ENCODE peak calls at places on chromosomes 7 and 10, in five cellular contexts. Q is transverse colon, A is HepG2, J is suprapubic skin, O is sigmoid colon. Z is an unnamed sample.

GRCh38 chr7:107857541-107857912 is 33.5 kb upstream of the DLD start:
- DNase-seq in Q (no peak), A (peak), J (no peak), O (no peak), Z (no peak)

GRCh38 chr7:66877577-66878300 is 43.3 kb upstream of the TMEM248 start:
- DNase-seq in Q (no peak), A (no peak), J (no peak), O (no peak), Z (no peak)

GRCh38 chr7:1973321-1974251 is 259.2 kb downstream of the MAD1L1 start:
- DNase-seq in Q (no peak), A (no peak), J (no peak), O (no peak), Z (no peak)

GRCh38 chr7:142598297-142598696 is 151.0 kb upstream of the PRSS1 start:
- DNase-seq in Q (no peak), A (no peak), J (no peak), O (no peak), Z (no peak)

GRCh38 chr7:30445770-30446169 is 32.8 kb downstream of the NOD1 start:
- DNase-seq in Q (peak), A (peak), J (peak), O (peak), Z (peak)

GRCh38 chr10:13960603-13961002 is 370.1 kb downstream of the FRMD4A start:
- DNase-seq in Q (no peak), A (no peak), J (no peak), O (no peak), Z (no peak)

GRCh38 chr10:70331486-70332268 is 47.9 kb upstream of the NPFFR1 start:
- DNase-seq in Q (peak), A (peak), J (no peak), O (peak), Z (peak)

GRCh38 chr10:30804478-30805055 is 175.0 kb upstream of the LYZL2 start:
- DNase-seq in Q (peak), A (no peak), J (no peak), O (peak), Z (no peak)

GRCh38 chr7:74519395-74519794 is 65.7 kb downstream of the GTF2IRD1 start:
- DNase-seq in Q (no peak), A (no peak), J (no peak), O (no peak), Z (no peak)

GRCh38 chr10:102673961-102674511 is 29.8 kb downstream of the TRIM8 start:
- DNase-seq in Q (peak), A (peak), J (no peak), O (peak), Z (peak)

GRCh38 chr10:78802866-78803265 is 265.9 kb upstream of the ZMIZ1 start:
- DNase-seq in Q (peak), A (no peak), J (peak), O (peak), Z (no peak)

GRCh38 chr7:83807770-83808169 is 158.8 kb upstream of the SEMA3E start:
- DNase-seq in Q (no peak), A (no peak), J (no peak), O (no peak), Z (no peak)

GRCh38 chr10:18532881-18533535 is 118.4 kb downstream of the NSUN6 start:
- DNase-seq in Q (no peak), A (no peak), J (no peak), O (no peak), Z (no peak)

GRCh38 chr10:30775779-30776591 is 146.4 kb upstream of the LYZL2 start:
- DNase-seq in Q (peak), A (no peak), J (no peak), O (peak), Z (no peak)

DNA sequence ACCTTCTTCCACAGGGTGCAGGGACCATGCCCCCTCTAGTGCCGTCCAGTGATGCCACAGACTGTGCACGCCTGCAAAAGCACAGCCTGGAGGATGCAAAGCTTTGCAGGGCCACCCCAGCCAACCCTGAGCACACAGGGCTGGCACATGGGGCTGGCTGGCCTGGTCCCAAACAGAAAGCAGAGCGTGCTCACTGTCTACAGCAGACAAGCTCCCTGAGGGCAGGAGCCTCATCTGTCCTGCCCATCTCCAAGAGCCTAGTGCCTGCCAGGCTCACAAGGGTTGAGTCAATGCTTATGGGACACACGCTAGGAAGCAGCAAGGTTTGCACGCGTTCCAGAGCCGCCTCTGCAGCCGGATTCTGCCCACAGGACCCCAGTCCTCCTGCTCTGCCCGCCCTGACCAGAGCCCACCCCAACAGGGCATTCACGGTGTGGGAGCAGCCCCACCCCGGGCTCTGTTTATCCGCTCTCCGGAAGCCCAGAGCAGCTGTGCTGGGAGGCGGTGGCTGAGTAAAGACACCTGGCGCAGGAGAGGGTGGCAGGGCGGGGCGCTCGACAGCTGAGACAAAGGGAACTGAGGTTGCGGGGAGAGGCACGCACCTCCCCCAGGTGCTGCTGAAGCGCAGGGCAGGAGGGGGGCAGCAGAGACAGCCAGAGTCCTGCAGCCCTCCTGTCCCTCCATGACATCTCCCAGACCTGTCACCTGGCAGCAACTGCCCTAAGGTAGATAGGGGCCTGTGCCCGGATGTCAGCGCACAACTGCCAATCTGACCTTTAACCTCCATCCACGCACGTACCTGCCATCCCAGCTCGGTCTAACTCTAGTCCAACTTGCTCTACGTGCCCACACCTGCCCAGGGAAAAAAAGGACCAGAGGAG is 4.3 kb downstream of the KCNH2 start:
- DNase-seq in Q (peak), A (no peak), J (no peak), O (no peak), Z (peak)
- H3K4me3 ChIP-seq in Q (no peak), A (peak), J (peak), O (no peak), Z (peak)

DNA sequence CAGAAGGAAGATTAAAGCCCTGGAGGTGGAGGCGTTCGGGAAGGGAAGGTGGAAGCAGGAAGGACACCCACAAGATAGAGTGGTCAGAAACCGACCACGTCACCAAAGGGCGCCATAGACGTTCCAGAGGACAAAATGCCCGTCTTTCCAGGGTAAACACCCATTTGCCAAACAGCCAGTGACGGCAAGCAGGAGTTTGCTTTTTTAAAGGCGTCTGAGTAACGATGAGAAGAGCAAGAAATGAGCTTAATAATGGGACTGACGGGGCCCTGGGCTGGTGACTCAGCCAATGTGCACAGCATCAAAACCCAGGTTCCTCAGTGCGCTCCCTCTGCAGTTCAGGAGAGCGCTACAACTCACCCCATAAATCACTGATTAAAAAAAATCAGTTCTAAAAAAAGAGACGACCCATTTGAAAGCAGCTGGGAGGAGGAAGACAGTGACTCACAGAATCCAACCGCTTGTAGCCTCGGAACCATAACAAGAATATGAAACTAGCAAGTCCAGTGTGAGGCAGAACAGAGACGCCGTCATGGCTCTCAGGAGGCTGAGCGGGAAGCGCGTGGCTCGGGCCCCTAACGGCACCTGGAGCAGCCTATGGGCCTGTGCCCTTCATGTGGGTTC is 5.9 kb downstream of the DIP2C start:
- DNase-seq in Q (no peak), A (no peak), J (peak), O (peak), Z (no peak)
- TF ChIP-seq POLR2AphosphoS5 in Q (peak), A (no peak), J (no peak), O (peak), Z (no peak)

GRCh38 chr10:92692697-92693533 is 3.2 kb downstream of the HHEX start:
- DNase-seq in Q (no peak), A (no peak), J (no peak), O (no peak), Z (no peak)
- H3K4me3 ChIP-seq in Q (no peak), A (peak), J (peak), O (peak), Z (peak)

DNA sequence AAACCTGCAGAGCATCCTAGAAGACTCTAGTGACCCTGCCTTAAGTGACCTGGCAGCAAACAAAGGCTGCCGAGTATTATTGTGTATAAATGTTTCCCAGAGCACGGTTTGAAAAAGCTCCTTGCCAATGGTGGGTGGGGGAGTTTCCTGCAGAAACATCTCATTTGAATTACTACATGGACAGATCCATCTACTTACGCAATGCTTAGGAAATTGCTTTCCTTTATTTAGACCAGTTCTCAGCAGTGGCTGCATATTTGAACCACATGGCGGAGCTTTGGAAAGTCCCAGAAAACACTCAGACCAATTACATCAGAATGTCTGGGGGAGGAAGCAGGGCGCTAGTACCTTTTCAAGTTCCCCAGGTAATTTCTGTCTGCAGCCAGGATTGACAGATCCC is 560.9 kb downstream of the SDK1 start:
- DNase-seq in Q (no peak), A (no peak), J (peak), O (peak), Z (peak)
- TF ChIP-seq POLR2AphosphoS5 in Q (peak), A (no peak), J (no peak), O (peak), Z (no peak)

GRCh38 chr7:157951300-157952049 is 614.7 kb downstream of the DNAJB6 start:
- DNase-seq in Q (no peak), A (no peak), J (no peak), O (no peak), Z (no peak)

GRCh38 chr7:157952841-157953645 is 616.2 kb downstream of the DNAJB6 start:
- DNase-seq in Q (no peak), A (no peak), J (no peak), O (no peak), Z (no peak)

GRCh38 chr7:157954901-157955300 is 618.1 kb downstream of the DNAJB6 start:
- DNase-seq in Q (no peak), A (no peak), J (no peak), O (no peak), Z (no peak)

GRCh38 chr7:157952050-157952667 is 615.4 kb downstream of the DNAJB6 start:
- DNase-seq in Q (no peak), A (no peak), J (no peak), O (no peak), Z (no peak)

GRCh38 chr7:157955383-157955999 is 618.7 kb downstream of the DNAJB6 start:
- DNase-seq in Q (no peak), A (no peak), J (no peak), O (no peak), Z (no peak)
- H3K4me3 ChIP-seq in Q (no peak), A (no peak), J (no peak), O (no peak), Z (no peak)

GRCh38 chr10:122087436-122087835 is 98.5 kb downstream of the TACC2 start:
- DNase-seq in Q (no peak), A (no peak), J (no peak), O (no peak), Z (no peak)

GRCh38 chr10:122086416-122087240 is 97.7 kb downstream of the TACC2 start:
- DNase-seq in Q (no peak), A (no peak), J (peak), O (no peak), Z (no peak)

GRCh38 chr10:122091722-122092121 is 102.8 kb downstream of the TACC2 start:
- DNase-seq in Q (no peak), A (no peak), J (no peak), O (no peak), Z (no peak)

GRCh38 chr10:122085423-122085911 is 96.5 kb downstream of the TACC2 start:
- DNase-seq in Q (no peak), A (no peak), J (peak), O (no peak), Z (no peak)

GRCh38 chr10:122089343-122090015 is 100.5 kb downstream of the TACC2 start:
- DNase-seq in Q (no peak), A (peak), J (peak), O (no peak), Z (no peak)
- TF ChIP-seq POLR2AphosphoS5 in Q (no peak), A (no peak), J (no peak), O (no peak), Z (no peak)

GRCh38 chr10:76779821-76780281 is 857.8 kb downstream of the KCNMA1 start:
- DNase-seq in Q (no peak), A (no peak), J (no peak), O (no peak), Z (peak)
- H3K4me3 ChIP-seq in Q (no peak), A (no peak), J (no peak), O (no peak), Z (peak)

DNA sequence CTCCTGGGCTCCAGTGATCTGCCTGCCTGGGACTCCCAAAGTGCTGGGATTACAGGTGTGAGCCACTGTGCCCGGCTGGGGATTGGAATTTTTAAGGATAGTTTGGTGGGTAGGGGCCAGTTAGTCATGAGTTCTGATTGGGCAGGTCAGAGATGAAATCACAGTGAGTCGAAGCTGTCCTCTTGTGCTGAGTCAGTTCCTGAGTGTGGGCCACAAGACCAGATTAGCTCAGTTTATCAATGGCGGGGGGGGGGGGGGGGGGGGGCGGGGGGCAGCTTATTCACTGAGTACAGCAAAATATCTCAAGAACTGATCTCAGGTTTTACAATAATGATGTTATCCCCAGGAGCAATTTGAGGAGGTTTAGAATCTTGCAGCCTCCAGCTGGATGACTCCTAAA is 11.6 kb upstream of the ERCC6 start:
- DNase-seq in Q (no peak), A (no peak), J (no peak), O (no peak), Z (peak)
- TF ChIP-seq POLR2AphosphoS5 in Q (no peak), A (no peak), J (no peak), O (no peak), Z (no peak)

DNA sequence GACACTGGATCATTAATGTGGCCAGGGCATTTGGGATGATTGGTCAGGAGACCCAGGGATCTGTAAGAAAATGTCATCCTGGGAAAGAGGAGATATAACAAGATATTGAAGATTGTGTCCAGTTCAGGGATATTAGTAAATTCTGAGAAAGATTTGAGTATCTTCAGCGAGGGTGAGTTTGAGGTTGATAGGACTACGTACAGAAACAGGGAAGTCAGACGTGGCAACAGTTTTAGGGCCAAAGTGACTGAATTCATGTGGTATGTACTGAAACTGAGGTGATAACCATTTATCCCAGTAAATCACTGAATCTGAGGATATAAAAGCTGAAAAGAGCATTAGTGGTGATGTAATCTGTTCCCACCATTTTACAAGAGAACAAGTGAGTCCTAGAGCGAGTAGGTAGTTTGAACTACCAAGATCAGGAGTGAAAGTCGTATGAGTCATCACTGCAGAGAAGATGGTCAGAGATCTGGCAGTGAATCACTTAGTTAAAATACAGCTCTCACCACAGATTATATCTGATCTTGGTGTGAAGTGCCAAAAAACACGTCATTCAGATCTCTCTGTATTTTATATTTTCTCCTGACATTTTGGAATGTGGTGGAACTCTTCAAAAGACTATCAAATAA is 220.5 kb downstream of the CDK14 start:
- DNase-seq in Q (no peak), A (peak), J (no peak), O (no peak), Z (no peak)
- H3K4me3 ChIP-seq in Q (no peak), A (no peak), J (no peak), O (no peak), Z (no peak)

Z was measured in GM23338.